ENCODE peak calls at places on chromosomes 11 and 22, in four cellular contexts. One of them, this sample, is unnamed.

GRCh38 chr11:129457321-129457720 is 81.7 kb downstream of the BARX2 start:
- DNase-seq in choroid plexus epithelial cell: no peak
- DNase-seq in upper lobe of right lung: no peak
- DNase-seq in endothelial cell: no peak
- DNase-seq in this sample: no peak

GRCh38 chr11:118634435-118635236 is 27.2 kb downstream of the PHLDB1 start:
- DNase-seq in endothelial cell: peak; percentile 46
- DNase-seq in upper lobe of right lung: peak; percentile 92
- DNase-seq in choroid plexus epithelial cell: peak; percentile 78
- DNase-seq in this sample: peak; percentile 85

GRCh38 chr11:71999360-71999759 is 651 bp downstream of the IL18BP start:
- DNase-seq in endothelial cell: no peak
- DNase-seq in upper lobe of right lung: no peak
- DNase-seq in choroid plexus epithelial cell: peak; percentile 50
- DNase-seq in this sample: no peak

GRCh38 chr11:32874144-32874543 is 18.5 kb upstream of the QSER1 start:
- DNase-seq in choroid plexus epithelial cell: no peak
- DNase-seq in endothelial cell: no peak
- DNase-seq in upper lobe of right lung: no peak
- DNase-seq in this sample: no peak

GRCh38 chr11:116913000-116913399 is 75.6 kb upstream of the APOA1 start:
- DNase-seq in choroid plexus epithelial cell: peak; percentile 75
- DNase-seq in endothelial cell: no peak
- DNase-seq in upper lobe of right lung: no peak
- DNase-seq in this sample: no peak

GRCh38 chr22:39522567-39523300 is 2.4 kb downstream of the ATF4 start:
- DNase-seq in endothelial cell: no peak
- DNase-seq in upper lobe of right lung: no peak
- DNase-seq in choroid plexus epithelial cell: peak; percentile 67
- DNase-seq in this sample: peak; percentile 28

GRCh38 chr11:28089378-28089777 is 18.6 kb downstream of the KIF18A start:
- DNase-seq in upper lobe of right lung: no peak
- DNase-seq in endothelial cell: no peak
- DNase-seq in choroid plexus epithelial cell: peak; percentile 71
- DNase-seq in this sample: no peak

GRCh38 chr11:94020777-94021615 is at the start of gene HEPHL1:
- DNase-seq in upper lobe of right lung: no peak
- DNase-seq in endothelial cell: no peak
- DNase-seq in choroid plexus epithelial cell: no peak
- DNase-seq in this sample: no peak

GRCh38 chr11:16737860-16738197 is 618 bp upstream of the C11orf58 start:
- DNase-seq in choroid plexus epithelial cell: no peak
- DNase-seq in endothelial cell: no peak
- DNase-seq in upper lobe of right lung: no peak
- DNase-seq in this sample: no peak

GRCh38 chr11:102836290-102836875 is 7.0 kb downstream of the MMP3 start:
- DNase-seq in choroid plexus epithelial cell: peak; percentile 72
- DNase-seq in upper lobe of right lung: no peak
- DNase-seq in endothelial cell: no peak
- DNase-seq in this sample: no peak

GRCh38 chr22:39471421-39472141 is 14.8 kb downstream of the MGAT3 start:
- DNase-seq in choroid plexus epithelial cell: peak; percentile 88
- DNase-seq in endothelial cell: no peak
- DNase-seq in upper lobe of right lung: peak; percentile 81
- DNase-seq in this sample: no peak

GRCh38 chr22:39773976-39774539 is 119.5 kb downstream of the ENTHD1 start:
- DNase-seq in endothelial cell: peak; percentile 6
- DNase-seq in upper lobe of right lung: no peak
- DNase-seq in choroid plexus epithelial cell: peak; percentile 5
- DNase-seq in this sample: no peak

GRCh38 chr11:13160302-13160701 is 117.3 kb upstream of the BMAL1 start:
- DNase-seq in upper lobe of right lung: no peak
- DNase-seq in choroid plexus epithelial cell: no peak
- DNase-seq in endothelial cell: no peak
- DNase-seq in this sample: no peak

GRCh38 chr11:111565111-111565720 is 24.7 kb downstream of the LAYN start:
- DNase-seq in choroid plexus epithelial cell: peak; percentile 87
- DNase-seq in endothelial cell: peak; percentile 63
- DNase-seq in upper lobe of right lung: no peak
- DNase-seq in this sample: no peak

GRCh38 chr11:70503878-70504240 is 105.5 kb downstream of the CTTN start:
- DNase-seq in upper lobe of right lung: no peak
- DNase-seq in endothelial cell: peak; percentile 33
- DNase-seq in choroid plexus epithelial cell: no peak
- DNase-seq in this sample: no peak

GRCh38 chr11:108115495-108116140 is 5.7 kb upstream of the ACAT1 start:
- DNase-seq in choroid plexus epithelial cell: peak; percentile 89
- DNase-seq in endothelial cell: no peak
- DNase-seq in upper lobe of right lung: peak; percentile 85
- DNase-seq in this sample: peak; percentile 76

GRCh38 chr22:37559901-37560681 is at the start of gene CDC42EP1:
- DNase-seq in choroid plexus epithelial cell: peak; percentile 59
- DNase-seq in upper lobe of right lung: peak; percentile 87
- DNase-seq in endothelial cell: peak; percentile 51
- DNase-seq in this sample: peak; percentile 73

GRCh38 chr11:12008790-12009616 is 577 bp upstream of the DKK3 start:
- DNase-seq in upper lobe of right lung: peak; percentile 69
- DNase-seq in choroid plexus epithelial cell: peak; percentile 50
- DNase-seq in endothelial cell: peak; percentile 57
- DNase-seq in this sample: peak; percentile 48

GRCh38 chr22:19974935-19975706 is 33.5 kb upstream of the TXNRD2 start:
- DNase-seq in upper lobe of right lung: no peak
- DNase-seq in endothelial cell: peak; percentile 33
- DNase-seq in choroid plexus epithelial cell: peak; percentile 24
- DNase-seq in this sample: no peak

GRCh38 chr11:86955111-86955673 is at the start of gene FZD4:
- DNase-seq in choroid plexus epithelial cell: peak; percentile 91
- DNase-seq in upper lobe of right lung: peak; percentile 95
- DNase-seq in endothelial cell: peak; percentile 94
- DNase-seq in this sample: peak; percentile 93

GRCh38 chr11:86291466-86292262 is 10.4 kb upstream of the HIKESHI start:
- DNase-seq in upper lobe of right lung: no peak
- DNase-seq in choroid plexus epithelial cell: peak; percentile 55
- DNase-seq in endothelial cell: peak; percentile 62
- DNase-seq in this sample: no peak